ENCODE peak calls at places on chromosomes 1 and 21, in four cellular contexts. One of them, this sample, is unnamed.

GRCh38 chr1:201127755-201128455 is 921 bp upstream of the ASCL5 start:
- DNase-seq in occipital lobe: no peak
- DNase-seq in EL: peak
- DNase-seq in stimulated activated CD8-positive, alpha-beta memory T cell treated with anti-CD3 and anti-CD28 coated beads, Interleukin-15, amount 100 ng/mL, for 1 hour: no peak
- DNase-seq in this sample: no peak

GRCh38 chr1:225772848-225773247 is 4.8 kb upstream of the SRP9 start:
- DNase-seq in EL: no peak
- DNase-seq in stimulated activated CD8-positive, alpha-beta memory T cell treated with anti-CD3 and anti-CD28 coated beads, Interleukin-15, amount 100 ng/mL, for 1 hour: no peak
- DNase-seq in occipital lobe: no peak
- DNase-seq in this sample: no peak

GRCh38 chr1:196873385-196873784 is 14.5 kb upstream of the CFHR4 start:
- DNase-seq in EL: no peak
- DNase-seq in stimulated activated CD8-positive, alpha-beta memory T cell treated with anti-CD3 and anti-CD28 coated beads, Interleukin-15, amount 100 ng/mL, for 1 hour: no peak
- DNase-seq in occipital lobe: no peak
- DNase-seq in this sample: no peak

GRCh38 chr1:225944387-225944786 is 3.4 kb upstream of the LEFTY2 start:
- DNase-seq in stimulated activated CD8-positive, alpha-beta memory T cell treated with anti-CD3 and anti-CD28 coated beads, Interleukin-15, amount 100 ng/mL, for 1 hour: no peak
- DNase-seq in occipital lobe: no peak
- DNase-seq in EL: no peak
- DNase-seq in this sample: no peak

GRCh38 chr1:43547538-43548072 is 16.9 kb downstream of the PTPRF start:
- DNase-seq in occipital lobe: peak
- DNase-seq in EL: no peak
- DNase-seq in stimulated activated CD8-positive, alpha-beta memory T cell treated with anti-CD3 and anti-CD28 coated beads, Interleukin-15, amount 100 ng/mL, for 1 hour: no peak
- DNase-seq in this sample: no peak

GRCh38 chr1:206521002-206521585 is 13.8 kb downstream of the RASSF5 start:
- DNase-seq in occipital lobe: no peak
- DNase-seq in stimulated activated CD8-positive, alpha-beta memory T cell treated with anti-CD3 and anti-CD28 coated beads, Interleukin-15, amount 100 ng/mL, for 1 hour: no peak
- DNase-seq in EL: no peak
- DNase-seq in this sample: no peak

GRCh38 chr1:115184260-115184950 is 95.1 kb upstream of the TSPAN2 start:
- DNase-seq in occipital lobe: no peak
- DNase-seq in stimulated activated CD8-positive, alpha-beta memory T cell treated with anti-CD3 and anti-CD28 coated beads, Interleukin-15, amount 100 ng/mL, for 1 hour: no peak
- DNase-seq in EL: peak
- DNase-seq in this sample: no peak

GRCh38 chr1:65141394-65141793 is 6.6 kb upstream of the AK4 start:
- DNase-seq in EL: peak
- DNase-seq in stimulated activated CD8-positive, alpha-beta memory T cell treated with anti-CD3 and anti-CD28 coated beads, Interleukin-15, amount 100 ng/mL, for 1 hour: no peak
- DNase-seq in occipital lobe: no peak
- DNase-seq in this sample: no peak

GRCh38 chr1:91057784-91058183 is 35.9 kb upstream of the ZNF644 start:
- DNase-seq in EL: no peak
- DNase-seq in stimulated activated CD8-positive, alpha-beta memory T cell treated with anti-CD3 and anti-CD28 coated beads, Interleukin-15, amount 100 ng/mL, for 1 hour: no peak
- DNase-seq in occipital lobe: no peak
- DNase-seq in this sample: no peak

GRCh38 chr1:24995661-24996060 is 65.6 kb upstream of the RUNX3 start:
- DNase-seq in EL: no peak
- DNase-seq in occipital lobe: no peak
- DNase-seq in stimulated activated CD8-positive, alpha-beta memory T cell treated with anti-CD3 and anti-CD28 coated beads, Interleukin-15, amount 100 ng/mL, for 1 hour: no peak
- DNase-seq in this sample: no peak

GRCh38 chr1:207750901-207751300 is 953 bp upstream of the CD46 start:
- DNase-seq in stimulated activated CD8-positive, alpha-beta memory T cell treated with anti-CD3 and anti-CD28 coated beads, Interleukin-15, amount 100 ng/mL, for 1 hour: no peak
- DNase-seq in occipital lobe: no peak
- DNase-seq in EL: no peak
- DNase-seq in this sample: no peak

GRCh38 chr1:154877370-154877974 is 7.4 kb upstream of the KCNN3 start:
- DNase-seq in stimulated activated CD8-positive, alpha-beta memory T cell treated with anti-CD3 and anti-CD28 coated beads, Interleukin-15, amount 100 ng/mL, for 1 hour: no peak
- DNase-seq in occipital lobe: no peak
- DNase-seq in EL: no peak
- DNase-seq in this sample: no peak

GRCh38 chr1:204018460-204018859 is 54.5 kb upstream of the SOX13 start:
- DNase-seq in stimulated activated CD8-positive, alpha-beta memory T cell treated with anti-CD3 and anti-CD28 coated beads, Interleukin-15, amount 100 ng/mL, for 1 hour: no peak
- DNase-seq in occipital lobe: no peak
- DNase-seq in EL: no peak
- DNase-seq in this sample: no peak

GRCh38 chr21:42524341-42525227 is 10.9 kb downstream of the SLC37A1 start:
- DNase-seq in stimulated activated CD8-positive, alpha-beta memory T cell treated with anti-CD3 and anti-CD28 coated beads, Interleukin-15, amount 100 ng/mL, for 1 hour: no peak
- DNase-seq in EL: no peak
- DNase-seq in occipital lobe: no peak
- DNase-seq in this sample: peak

GRCh38 chr1:167105150-167105840 is 11.4 kb downstream of the STYXL2 start:
- DNase-seq in occipital lobe: no peak
- DNase-seq in EL: no peak
- DNase-seq in stimulated activated CD8-positive, alpha-beta memory T cell treated with anti-CD3 and anti-CD28 coated beads, Interleukin-15, amount 100 ng/mL, for 1 hour: no peak
- DNase-seq in this sample: no peak

GRCh38 chr1:43565600-43566360 is 35.1 kb downstream of the PTPRF start:
- DNase-seq in EL: peak
- DNase-seq in occipital lobe: peak
- DNase-seq in stimulated activated CD8-positive, alpha-beta memory T cell treated with anti-CD3 and anti-CD28 coated beads, Interleukin-15, amount 100 ng/mL, for 1 hour: no peak
- DNase-seq in this sample: peak

GRCh38 chr1:117683571-117684285 is 77.9 kb downstream of the TENT5C start:
- DNase-seq in occipital lobe: no peak
- DNase-seq in EL: peak
- DNase-seq in stimulated activated CD8-positive, alpha-beta memory T cell treated with anti-CD3 and anti-CD28 coated beads, Interleukin-15, amount 100 ng/mL, for 1 hour: no peak
- DNase-seq in this sample: peak

GRCh38 chr1:73765551-73766233 is 432.3 kb downstream of the LRRIQ3 start:
- DNase-seq in EL: no peak
- DNase-seq in stimulated activated CD8-positive, alpha-beta memory T cell treated with anti-CD3 and anti-CD28 coated beads, Interleukin-15, amount 100 ng/mL, for 1 hour: no peak
- DNase-seq in occipital lobe: no peak
- DNase-seq in this sample: no peak

GRCh38 chr1:10242135-10242534 is 31.8 kb downstream of the KIF1B start:
- DNase-seq in EL: no peak
- DNase-seq in stimulated activated CD8-positive, alpha-beta memory T cell treated with anti-CD3 and anti-CD28 coated beads, Interleukin-15, amount 100 ng/mL, for 1 hour: no peak
- DNase-seq in occipital lobe: no peak
- DNase-seq in this sample: no peak

GRCh38 chr1:7393141-7393540 is 378.0 kb upstream of the VAMP3 start:
- DNase-seq in occipital lobe: no peak
- DNase-seq in stimulated activated CD8-positive, alpha-beta memory T cell treated with anti-CD3 and anti-CD28 coated beads, Interleukin-15, amount 100 ng/mL, for 1 hour: no peak
- DNase-seq in EL: peak
- DNase-seq in this sample: no peak

GRCh38 chr21:38413958-38414506 is 84.2 kb downstream of the ERG start:
- DNase-seq in occipital lobe: no peak
- DNase-seq in stimulated activated CD8-positive, alpha-beta memory T cell treated with anti-CD3 and anti-CD28 coated beads, Interleukin-15, amount 100 ng/mL, for 1 hour: no peak
- DNase-seq in EL: no peak
- DNase-seq in this sample: no peak

GRCh38 chr1:200670215-200671118 is 760 bp upstream of the DDX59 start:
- DNase-seq in occipital lobe: peak
- DNase-seq in stimulated activated CD8-positive, alpha-beta memory T cell treated with anti-CD3 and anti-CD28 coated beads, Interleukin-15, amount 100 ng/mL, for 1 hour: no peak
- DNase-seq in EL: no peak
- DNase-seq in this sample: no peak

GRCh38 chr1:11929849-11930248 is 3.6 kb upstream of the KIAA2013 start:
- DNase-seq in EL: peak
- DNase-seq in occipital lobe: no peak
- DNase-seq in stimulated activated CD8-positive, alpha-beta memory T cell treated with anti-CD3 and anti-CD28 coated beads, Interleukin-15, amount 100 ng/mL, for 1 hour: no peak
- DNase-seq in this sample: peak

GRCh38 chr1:9110669-9111356 is 18.1 kb downstream of the GPR157 start:
- DNase-seq in EL: peak
- DNase-seq in occipital lobe: peak
- DNase-seq in stimulated activated CD8-positive, alpha-beta memory T cell treated with anti-CD3 and anti-CD28 coated beads, Interleukin-15, amount 100 ng/mL, for 1 hour: peak
- DNase-seq in this sample: peak

GRCh38 chr1:236122176-236122575 is 20.2 kb upstream of the GPR137B start:
- DNase-seq in occipital lobe: no peak
- DNase-seq in EL: no peak
- DNase-seq in stimulated activated CD8-positive, alpha-beta memory T cell treated with anti-CD3 and anti-CD28 coated beads, Interleukin-15, amount 100 ng/mL, for 1 hour: no peak
- DNase-seq in this sample: no peak

GRCh38 chr1:104932030-104932915 is 1182.6 kb downstream of the AMY1C start:
- DNase-seq in occipital lobe: no peak
- DNase-seq in stimulated activated CD8-positive, alpha-beta memory T cell treated with anti-CD3 and anti-CD28 coated beads, Interleukin-15, amount 100 ng/mL, for 1 hour: no peak
- DNase-seq in EL: no peak
- DNase-seq in this sample: no peak

GRCh38 chr1:59596432-59596831 is 218.3 kb upstream of the HOOK1 start:
- DNase-seq in occipital lobe: no peak
- DNase-seq in stimulated activated CD8-positive, alpha-beta memory T cell treated with anti-CD3 and anti-CD28 coated beads, Interleukin-15, amount 100 ng/mL, for 1 hour: no peak
- DNase-seq in EL: peak
- DNase-seq in this sample: no peak

GRCh38 chr1:19877821-19878636 is 4.2 kb upstream of the OTUD3 start:
- DNase-seq in EL: no peak
- DNase-seq in occipital lobe: no peak
- DNase-seq in stimulated activated CD8-positive, alpha-beta memory T cell treated with anti-CD3 and anti-CD28 coated beads, Interleukin-15, amount 100 ng/mL, for 1 hour: no peak
- DNase-seq in this sample: no peak

GRCh38 chr1:219798283-219799030 is 129.9 kb downstream of the SLC30A10 start:
- DNase-seq in occipital lobe: no peak
- DNase-seq in stimulated activated CD8-positive, alpha-beta memory T cell treated with anti-CD3 and anti-CD28 coated beads, Interleukin-15, amount 100 ng/mL, for 1 hour: no peak
- DNase-seq in EL: peak
- DNase-seq in this sample: no peak

GRCh38 chr1:54708385-54708784 is 7.3 kb upstream of the TTC4 start:
- DNase-seq in stimulated activated CD8-positive, alpha-beta memory T cell treated with anti-CD3 and anti-CD28 coated beads, Interleukin-15, amount 100 ng/mL, for 1 hour: no peak
- DNase-seq in occipital lobe: no peak
- DNase-seq in EL: no peak
- DNase-seq in this sample: no peak

GRCh38 chr1:204286841-204287387 is 72.8 kb downstream of the PLEKHA6 start:
- DNase-seq in stimulated activated CD8-positive, alpha-beta memory T cell treated with anti-CD3 and anti-CD28 coated beads, Interleukin-15, amount 100 ng/mL, for 1 hour: peak
- DNase-seq in EL: peak
- DNase-seq in occipital lobe: peak
- DNase-seq in this sample: no peak

GRCh38 chr1:203217139-203217621 is 12.3 kb downstream of the CHIT1 start:
- DNase-seq in EL: no peak
- DNase-seq in stimulated activated CD8-positive, alpha-beta memory T cell treated with anti-CD3 and anti-CD28 coated beads, Interleukin-15, amount 100 ng/mL, for 1 hour: no peak
- DNase-seq in occipital lobe: no peak
- DNase-seq in this sample: no peak

GRCh38 chr1:180927348-180927747 is 14.7 kb downstream of the KIAA1614 start:
- DNase-seq in occipital lobe: peak
- DNase-seq in EL: no peak
- DNase-seq in stimulated activated CD8-positive, alpha-beta memory T cell treated with anti-CD3 and anti-CD28 coated beads, Interleukin-15, amount 100 ng/mL, for 1 hour: no peak
- DNase-seq in this sample: peak

GRCh38 chr1:165330483-165330882 is 26.0 kb downstream of the LMX1A start:
- DNase-seq in occipital lobe: no peak
- DNase-seq in stimulated activated CD8-positive, alpha-beta memory T cell treated with anti-CD3 and anti-CD28 coated beads, Interleukin-15, amount 100 ng/mL, for 1 hour: no peak
- DNase-seq in EL: no peak
- DNase-seq in this sample: no peak